ENCODE peak calls at places on chromosomes 2 and 18, in seven cellular contexts. L is CD4-positive, alpha-beta T cell; B is heart right ventricle; O is right lobe of liver; K is endodermal cell; S is tibial artery; M is HCT116. Q is an unnamed sample.

GRCh38 chr2:69253033-69253535 is 133.9 kb downstream of the GFPT1 start:
- DNase-seq in S (no peak), M (no peak), O (no peak), B (no peak), K (no peak), L (no peak), Q (no peak)

GRCh38 chr18:58213445-58213844 is 169.4 kb downstream of the NEDD4L start:
- DNase-seq in B (no peak), O (no peak), K (no peak), L (no peak), S (no peak), M (no peak), Q (peak; percentile 89)

GRCh38 chr2:104965900-104966299 is 72.0 kb upstream of the MRPS9 start:
- DNase-seq in S (no peak), B (no peak), M (no peak), O (no peak), K (no peak), L (no peak), Q (no peak)

GRCh38 chr2:46299365-46300263 is 2.4 kb downstream of the EPAS1 start:
- DNase-seq in S (peak; percentile 88), O (peak; percentile 85), L (no peak), M (no peak), K (peak; percentile 79), B (peak; percentile 74), Q (peak; percentile 64)

GRCh38 chr2:232345251-232345650 is 33.3 kb upstream of the ALPP start:
- DNase-seq in S (peak; percentile 35), K (no peak), M (no peak), L (no peak), O (no peak), B (no peak), Q (no peak)

GRCh38 chr2:39304200-39304599 is 60.4 kb upstream of the CDKL4 start:
- DNase-seq in S (no peak), L (no peak), B (no peak), M (no peak), O (no peak), K (no peak), Q (no peak)

GRCh38 chr2:206084870-206085741 is 868 bp downstream of the INO80D start:
- DNase-seq in O (peak; percentile 60), S (peak; percentile 72), K (peak; percentile 74), B (peak; percentile 48), M (no peak), L (peak; percentile 30), Q (no peak)

GRCh38 chr2:95382686-95383634 is 19.5 kb upstream of the FAHD2A start:
- DNase-seq in O (peak; percentile 38), M (no peak), S (peak; percentile 65), L (no peak), B (no peak), K (no peak), Q (no peak)

GRCh38 chr2:200221055-200221692 is 85.3 kb upstream of the SPATS2L start:
- DNase-seq in K (no peak), L (no peak), B (no peak), M (no peak), S (no peak), O (peak; percentile 50), Q (no peak)

GRCh38 chr2:152505495-152505906 is 170.5 kb downstream of the FMNL2 start:
- DNase-seq in O (peak; percentile 52), S (no peak), B (peak; percentile 25), M (no peak), L (no peak), K (no peak), Q (no peak)

GRCh38 chr18:35501369-35501768 is 3.6 kb upstream of the INO80C start:
- DNase-seq in S (no peak), B (no peak), K (peak; percentile 38), M (no peak), O (no peak), L (no peak), Q (no peak)

GRCh38 chr18:28063181-28063790 is 113.6 kb downstream of the CDH2 start:
- DNase-seq in S (no peak), B (no peak), L (no peak), O (no peak), K (no peak), M (no peak), Q (no peak)

DNA sequence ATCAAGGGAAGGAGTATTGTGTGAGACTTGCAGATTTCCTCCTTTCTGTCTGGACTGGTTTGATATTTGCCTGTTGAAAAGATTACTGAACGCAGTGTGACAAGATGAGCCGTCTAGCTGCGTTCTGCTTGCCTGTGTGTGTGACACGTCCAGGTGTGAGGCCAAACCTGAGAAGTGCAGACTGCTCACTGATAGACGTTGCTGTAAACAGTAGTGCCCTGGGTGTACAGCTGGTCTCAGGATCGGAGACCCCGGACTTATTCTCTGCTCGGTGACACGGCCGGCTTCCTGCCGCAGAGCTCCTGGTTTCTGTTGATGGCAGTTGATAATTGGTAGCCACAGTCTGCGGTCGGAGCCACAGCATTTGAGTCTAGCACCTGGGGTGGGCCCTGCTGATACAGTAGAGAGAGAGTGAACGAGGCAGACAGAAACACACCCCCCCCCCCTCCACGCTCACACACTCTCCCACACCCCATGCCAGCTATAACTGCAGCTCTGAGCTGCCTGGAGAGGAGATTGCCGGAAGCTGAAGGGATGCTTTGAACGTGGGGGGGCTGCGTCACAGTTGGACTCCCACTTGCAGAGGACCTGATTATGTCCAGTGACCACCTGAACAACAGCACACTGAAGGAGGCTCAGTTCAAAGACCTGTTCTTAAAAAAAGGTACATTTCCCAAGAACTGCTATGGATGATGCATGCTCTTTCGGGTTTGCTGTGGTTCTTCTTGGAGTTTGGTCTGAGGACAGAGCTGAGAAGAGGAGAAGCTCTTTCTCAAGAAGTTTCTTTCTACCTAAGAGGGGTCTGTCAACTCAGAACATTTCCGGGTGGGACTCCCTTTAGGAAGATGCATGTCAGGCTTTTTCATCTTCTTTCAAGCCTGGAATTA is 114.0 kb downstream of the FAM210A start:
- DNase-seq in B (no peak), O (no peak), L (peak; percentile 54), M (no peak), K (peak; percentile 47), S (no peak), Q (no peak)
- H3K27ac ChIP-seq in B (peak overlapping the region; percentile 85), O (no peak overlapping the region), L (peak overlapping the region; percentile 38), M (no peak overlapping the region), K (peak overlapping the region; percentile 74), S (peak overlapping the region; percentile 65), Q (no peak overlapping the region)

DNA sequence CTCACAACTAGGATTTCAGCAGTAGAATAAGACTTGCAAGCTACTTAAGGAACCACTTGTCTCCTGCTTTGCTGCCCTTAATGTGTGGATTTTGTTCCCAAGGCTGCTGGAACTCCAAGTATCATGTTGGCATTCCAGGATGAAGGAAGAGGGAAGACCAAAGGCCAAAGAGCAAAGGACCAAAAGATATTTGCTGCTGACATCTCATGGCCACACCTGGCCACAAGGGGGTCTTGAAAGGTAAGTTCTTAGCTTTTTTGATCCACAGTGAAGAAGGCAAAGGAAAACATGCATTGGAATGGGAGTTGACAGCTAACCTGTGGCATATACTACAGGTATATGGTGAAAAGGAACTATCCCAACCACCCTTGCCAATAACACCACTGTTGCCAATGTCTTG is 3.9 kb upstream of the MATN3 start:
- DNase-seq in O (no peak), K (peak; percentile 71), B (no peak), L (no peak), S (no peak), M (no peak), Q (no peak)
- TF ChIP-seq CTCF in O (no peak), K (peak; percentile 76), B (no peak), L (no peak), S (no peak), M (peak; percentile 7), Q (peak; percentile 36)

DNA sequence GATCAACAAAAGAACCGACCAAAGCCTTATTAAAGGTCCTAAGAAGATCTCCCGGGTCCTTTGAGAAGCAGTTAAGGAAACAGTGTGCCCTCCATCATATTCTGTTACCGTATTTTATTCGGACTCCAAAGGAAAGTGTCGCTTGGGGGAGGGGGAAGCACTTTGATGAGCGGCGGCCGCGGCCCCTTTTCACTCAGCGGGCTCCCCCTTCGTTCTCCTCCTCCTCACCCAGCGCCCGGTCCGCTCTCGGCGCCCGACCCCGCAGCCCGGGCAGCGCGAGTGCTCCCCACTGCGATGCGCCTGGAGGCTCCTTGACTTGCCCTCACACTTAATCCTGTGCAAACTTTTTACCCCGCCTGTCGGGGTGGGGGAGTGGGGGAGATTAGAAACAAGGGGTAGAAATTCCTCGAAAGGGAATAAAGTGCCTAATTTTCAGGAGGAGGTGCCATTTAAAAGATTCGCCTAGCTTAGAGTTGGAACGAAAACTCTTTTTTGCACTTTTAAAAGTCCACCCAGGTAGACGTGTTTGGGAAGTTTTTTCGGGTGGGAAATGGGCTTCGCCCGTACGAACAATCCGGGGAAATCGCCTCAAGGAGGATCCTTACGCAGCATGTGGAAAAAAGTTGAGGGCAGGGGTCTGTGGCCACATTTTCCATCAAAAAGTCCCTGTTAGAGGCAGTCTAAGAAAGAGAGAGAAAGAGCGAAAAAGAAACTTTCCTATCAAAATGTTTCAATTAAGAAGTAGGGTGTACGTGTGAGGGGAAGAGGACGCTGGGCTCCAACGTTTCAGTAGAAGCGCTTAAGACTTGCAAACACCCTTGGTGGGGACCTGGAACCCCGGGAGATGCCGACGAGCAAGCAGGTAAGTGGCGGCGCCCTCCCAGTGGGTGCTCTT is 1.1 kb upstream of the OTX1 start:
- DNase-seq in K (peak; percentile 81), S (no peak), M (no peak), B (no peak), O (peak; percentile 50), L (no peak), Q (peak; percentile 21)
- H3K27me3 ChIP-seq in K (peaks cover 97% of the 10 kb centered on the region), S (peaks cover 4% of the 10 kb centered on the region), M (no peaks in the 10 kb centered on the region), B (peaks cover 43% of the 10 kb centered on the region), O (peaks cover 4% of the 10 kb centered on the region), L (peaks cover 95% of the 10 kb centered on the region), Q (no peaks in the 10 kb centered on the region)

GRCh38 chr2:122927710-122928249 is 1097.3 kb upstream of the CNTNAP5 start:
- DNase-seq in O (no peak), B (no peak), S (no peak), L (no peak), K (no peak), M (no peak), Q (no peak)
- H3K27ac ChIP-seq in O (no peak overlapping the region), B (no peak overlapping the region), S (no peak overlapping the region), L (no peak overlapping the region), K (peak overlapping the region; percentile 86), M (no peak overlapping the region), Q (no peak overlapping the region)

DNA sequence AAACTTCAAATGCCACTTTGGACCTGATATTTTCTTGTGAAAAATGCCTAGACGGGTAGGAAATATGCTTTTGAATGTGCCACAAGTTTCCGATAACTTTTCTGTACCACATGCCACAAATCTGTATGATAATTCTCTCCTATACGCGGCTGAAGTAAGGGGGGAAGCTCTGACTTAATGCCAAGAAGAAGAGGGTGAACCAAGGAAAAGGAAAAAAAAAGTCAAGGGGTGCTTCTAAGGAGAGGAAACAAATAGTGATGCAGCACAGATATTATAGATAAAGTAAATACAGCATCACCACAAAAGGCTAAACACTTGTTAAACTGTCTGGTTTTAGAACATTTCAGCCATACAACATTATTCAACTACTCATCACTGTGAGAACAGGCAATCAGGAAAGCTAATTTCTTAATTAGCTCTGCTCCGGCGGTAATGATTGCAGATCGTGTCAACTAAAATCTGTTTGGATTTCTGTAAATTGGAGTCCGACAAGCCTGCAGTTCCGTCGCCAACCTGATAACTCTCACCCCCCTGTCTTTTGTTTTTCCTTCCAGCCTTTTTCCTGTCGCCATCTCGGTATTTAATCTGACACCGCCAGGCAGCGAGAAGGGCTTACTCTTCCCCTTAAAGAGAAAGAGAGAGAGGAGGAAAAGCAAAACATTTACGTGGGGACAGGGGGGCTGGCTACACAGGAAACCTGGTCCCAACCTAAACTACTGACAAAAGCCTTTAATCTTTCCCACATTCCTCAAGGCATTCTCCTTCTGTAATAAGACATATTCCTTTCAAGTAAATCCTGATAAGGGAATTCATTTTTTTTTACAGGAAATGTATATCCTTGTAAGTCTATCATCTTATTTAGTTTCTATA is 67.5 kb downstream of the ZEB2 start:
- DNase-seq in K (peak; percentile 79), L (no peak), S (no peak), B (no peak), M (no peak), O (no peak), Q (no peak)
- TF ChIP-seq CTCF in K (peak; percentile 65), L (no peak), S (peak; percentile 17), B (no peak), M (no peak), O (no peak), Q (peak; percentile 22)